ENCODE peak calls at places on chromosomes 13 and 19, in nine cellular contexts. R is lung; A is neural progenitor cell; X is effector memory CD4-positive, alpha-beta T cell; O is tibial nerve; Q is astrocyte; I is body of pancreas; L is fibroblast of lung; N is esophagus squamous epithelium. J is an unnamed sample. For H3K36me3 and H3K4me1, the result is how much of the 10 kb centered on the place peaks cover.

GRCh38 chr19:56595548-56595899 is 422 bp downstream of the ZNF71 start:
- DNase-seq in R (no peak), A (no peak), X (no peak), O (no peak), Q (peak), I (no peak), L (no peak), N (no peak), J (no peak)

GRCh38 chr19:17266026-17266425 is 1.2 kb upstream of the BABAM1 start:
- DNase-seq in R (no peak), A (no peak), X (no peak), O (no peak), Q (no peak), I (no peak), L (no peak), N (no peak), J (no peak)

GRCh38 chr13:95185311-95185710 is 115.9 kb downstream of the ABCC4 start:
- DNase-seq in R (no peak), A (no peak), X (no peak), O (no peak), Q (no peak), I (no peak), L (no peak), N (no peak), J (no peak)

GRCh38 chr19:49746206-49746958 is 16.7 kb downstream of the TSKS start:
- DNase-seq in R (peak), A (peak), X (peak), O (no peak), Q (peak), I (peak), L (peak), N (no peak), J (peak)

GRCh38 chr13:97307882-97308624 is 85.9 kb downstream of the MBNL2 start:
- DNase-seq in R (no peak), A (peak), X (no peak), O (no peak), Q (peak), I (peak), L (peak), N (no peak), J (no peak)

GRCh38 chr13:83839158-83839557 is 43.1 kb downstream of the SLITRK1 start:
- DNase-seq in R (no peak), A (peak), X (no peak), O (no peak), Q (no peak), I (no peak), L (no peak), N (no peak), J (no peak)

GRCh38 chr19:38685666-38686529 is 38.4 kb downstream of the ACTN4 start:
- DNase-seq in R (no peak), A (peak), X (peak), O (no peak), Q (peak), I (peak), L (peak), N (no peak), J (no peak)

GRCh38 chr13:48356750-48357149 is 53.2 kb downstream of the RB1 start:
- DNase-seq in R (no peak), A (no peak), X (no peak), O (no peak), Q (no peak), I (no peak), L (no peak), N (no peak), J (no peak)

GRCh38 chr19:1068111-1069001 is 1.4 kb downstream of the ARHGAP45 start:
- DNase-seq in R (no peak), A (no peak), X (peak), O (peak), Q (no peak), I (peak), L (no peak), N (no peak), J (no peak)

GRCh38 chr13:103277959-103278673 is 211.9 kb upstream of the SLC10A2 start:
- DNase-seq in R (no peak), A (no peak), X (no peak), O (no peak), Q (no peak), I (no peak), L (no peak), N (no peak), J (no peak)

GRCh38 chr19:2171349-2172145 is 7.8 kb downstream of the DOT1L start:
- DNase-seq in R (no peak), A (peak), X (peak), O (no peak), Q (no peak), I (peak), L (peak), N (no peak), J (no peak)

GRCh38 chr13:51599444-51600176 is 15.3 kb downstream of the WDFY2 start:
- DNase-seq in R (no peak), A (no peak), X (no peak), O (no peak), Q (no peak), I (no peak), L (no peak), N (no peak), J (no peak)

GRCh38 chr13:75186384-75186783 is 295.6 kb downstream of the TBC1D4 start:
- DNase-seq in R (no peak), A (no peak), X (no peak), O (no peak), Q (no peak), I (no peak), L (peak), N (no peak), J (no peak)

GRCh38 chr13:110722971-110723370 is 9.5 kb downstream of the ING1 start:
- DNase-seq in R (no peak), A (no peak), X (no peak), O (no peak), Q (no peak), I (no peak), L (no peak), N (no peak), J (no peak)

GRCh38 chr19:54947381-54947780 is at the start of gene NLRP7:
- DNase-seq in R (no peak), A (no peak), X (no peak), O (no peak), Q (no peak), I (no peak), L (no peak), N (no peak), J (no peak)

GRCh38 chr13:104984296-104984818 is 1551.1 kb downstream of the EFNB2 start:
- DNase-seq in R (no peak), A (no peak), X (no peak), O (peak), Q (peak), I (peak), L (peak), N (no peak), J (no peak)

GRCh38 chr19:6963937-6964336 is 57.3 kb downstream of the MBD3L2B start:
- DNase-seq in R (no peak), A (no peak), X (no peak), O (no peak), Q (no peak), I (no peak), L (no peak), N (no peak), J (no peak)

GRCh38 chr19:10724573-10725071 is 6.7 kb downstream of the DNM2 start:
- DNase-seq in R (no peak), A (no peak), X (no peak), O (no peak), Q (no peak), I (no peak), L (no peak), N (no peak), J (no peak)

GRCh38 chr13:34416833-34417425 is 525.1 kb upstream of the NBEA start:
- DNase-seq in R (peak), A (no peak), X (no peak), O (peak), Q (peak), I (peak), L (peak), N (no peak), J (no peak)

GRCh38 chr19:37309834-37310575 is 60.9 kb upstream of the ZNF527 start:
- DNase-seq in R (no peak), A (no peak), X (no peak), O (no peak), Q (no peak), I (no peak), L (no peak), N (no peak), J (no peak)

GRCh38 chr19:37938379-37938778 is 31.4 kb downstream of the SIPA1L3 start:
- DNase-seq in R (no peak), A (no peak), X (no peak), O (no peak), Q (no peak), I (no peak), L (no peak), N (no peak), J (no peak)

GRCh38 chr19:15464394-15465385 is at the start of gene RASAL3:
- DNase-seq in R (no peak), A (no peak), X (peak), O (no peak), Q (no peak), I (no peak), L (no peak), N (no peak), J (no peak)

GRCh38 chr13:109858319-109858718 is 71.9 kb upstream of the IRS2 start:
- DNase-seq in R (peak), A (no peak), X (no peak), O (no peak), Q (no peak), I (no peak), L (no peak), N (no peak), J (no peak)

GRCh38 chr19:56091066-56091490 is 30.0 kb downstream of the ZNF787 start:
- DNase-seq in R (no peak), A (no peak), X (no peak), O (no peak), Q (peak), I (no peak), L (peak), N (no peak), J (no peak)

GRCh38 chr13:36332986-36333385 is 13.2 kb downstream of the SPART start:
- DNase-seq in R (no peak), A (no peak), X (no peak), O (no peak), Q (no peak), I (no peak), L (peak), N (no peak), J (no peak)
- H3K27ac ChIP-seq in R (no peak), A (no peak), X (no peak), O (no peak), Q (peak), I (no peak), L (peak), N (no peak), J (no peak)

GRCh38 chr19:3201072-3201700 is 15.5 kb downstream of the NCLN start:
- DNase-seq in R (no peak), A (no peak), X (no peak), O (no peak), Q (no peak), I (no peak), L (no peak), N (no peak), J (no peak)
- H3K36me3 ChIP-seq in R (under half), A (under half), X (under half), O (under half), Q (under half), I (under half), L (under half), N (under half), J (under half)

GRCh38 chr13:31322702-31323101 is 122.9 kb downstream of the B3GLCT start:
- DNase-seq in R (no peak), A (no peak), X (no peak), O (no peak), Q (no peak), I (no peak), L (no peak), N (no peak), J (no peak)
- H3K4me1 ChIP-seq in R (under half), A (under half), X (under half), O (under half), Q (under half), I (under half), L (under half), N (under half), J (under half)

GRCh38 chr13:43661321-43661720 is 125.5 kb downstream of the ENOX1 start:
- DNase-seq in R (no peak), A (no peak), X (no peak), O (no peak), Q (no peak), I (no peak), L (no peak), N (no peak), J (no peak)

GRCh38 chr13:43664700-43665191 is 122.0 kb downstream of the ENOX1 start:
- DNase-seq in R (no peak), A (peak), X (no peak), O (no peak), Q (peak), I (peak), L (peak), N (no peak), J (no peak)

GRCh38 chr13:43665388-43665787 is 121.4 kb downstream of the ENOX1 start:
- DNase-seq in R (no peak), A (no peak), X (no peak), O (no peak), Q (no peak), I (no peak), L (no peak), N (no peak), J (no peak)

GRCh38 chr13:43662976-43663375 is 123.8 kb downstream of the ENOX1 start:
- DNase-seq in R (no peak), A (peak), X (no peak), O (no peak), Q (no peak), I (no peak), L (peak), N (no peak), J (no peak)

DNA sequence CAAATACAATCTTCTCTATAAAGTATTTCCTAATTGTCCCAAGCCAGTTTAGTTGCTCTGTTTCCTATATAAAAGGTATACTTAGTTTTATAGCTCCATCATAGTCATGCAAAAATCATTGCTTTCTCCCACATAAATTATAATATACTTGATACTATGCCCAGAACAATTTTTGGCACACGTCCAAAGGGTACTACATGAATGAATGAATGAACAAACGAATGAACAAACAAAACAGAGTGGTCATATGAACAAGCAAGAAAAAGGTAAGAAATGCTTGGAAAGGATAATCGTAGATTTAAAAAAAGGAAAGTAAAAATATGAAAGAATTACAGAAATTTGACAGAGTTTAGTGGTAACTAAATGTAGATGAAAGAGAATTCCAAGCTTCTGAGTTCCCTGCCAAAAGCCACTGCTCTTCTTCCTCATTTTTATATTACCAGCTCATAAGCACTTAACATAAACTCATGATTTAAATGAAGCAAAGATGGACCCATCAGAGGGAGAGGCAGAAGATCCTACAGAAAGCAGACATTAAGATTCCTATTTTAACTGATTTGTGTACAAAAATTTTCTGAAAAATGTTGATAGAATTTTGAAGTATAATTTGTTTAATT is 123.2 kb downstream of the ENOX1 start:
- DNase-seq in R (no peak), A (no peak), X (no peak), O (no peak), Q (peak), I (no peak), L (peak), N (no peak), J (no peak)
- H3K27ac ChIP-seq in R (no peak), A (no peak), X (no peak), O (no peak), Q (no peak), I (no peak), L (no peak), N (no peak), J (no peak)

GRCh38 chr19:14391156-14391821 is 10.0 kb downstream of the ADGRE5 start:
- DNase-seq in R (no peak), A (no peak), X (no peak), O (no peak), Q (no peak), I (no peak), L (no peak), N (no peak), J (no peak)

GRCh38 chr19:14398563-14398962 is 17.3 kb downstream of the ADGRE5 start:
- DNase-seq in R (no peak), A (no peak), X (no peak), O (no peak), Q (no peak), I (no peak), L (no peak), N (no peak), J (no peak)

GRCh38 chr19:14393303-14393702 is 12.1 kb downstream of the ADGRE5 start:
- DNase-seq in R (no peak), A (peak), X (no peak), O (no peak), Q (no peak), I (no peak), L (no peak), N (no peak), J (no peak)

GRCh38 chr19:14394167-14394566 is 12.9 kb downstream of the ADGRE5 start:
- DNase-seq in R (no peak), A (no peak), X (no peak), O (no peak), Q (no peak), I (no peak), L (no peak), N (no peak), J (no peak)

GRCh38 chr19:14395710-14396338 is 14.6 kb downstream of the ADGRE5 start:
- DNase-seq in R (no peak), A (no peak), X (no peak), O (no peak), Q (no peak), I (no peak), L (no peak), N (no peak), J (no peak)
- H3K36me3 ChIP-seq in R (under half), A (under half), X (half or more), O (under half), Q (under half), I (under half), L (under half), N (under half), J (under half)

GRCh38 chr13:98888890-98889279 is 89.0 kb downstream of the DOCK9 start:
- DNase-seq in R (no peak), A (no peak), X (no peak), O (no peak), Q (no peak), I (no peak), L (no peak), N (no peak), J (no peak)
- H3K4me1 ChIP-seq in R (under half), A (under half), X (under half), O (under half), Q (under half), I (under half), L (under half), N (under half), J (under half)

GRCh38 chr13:32428581-32429072 is 697 bp upstream of the N4BP2L1 start:
- DNase-seq in R (no peak), A (no peak), X (no peak), O (peak), Q (no peak), I (peak), L (no peak), N (no peak), J (no peak)

GRCh38 chr13:32426981-32427851 is 714 bp downstream of the N4BP2L1 start:
- DNase-seq in R (peak), A (peak), X (peak), O (peak), Q (no peak), I (peak), L (no peak), N (no peak), J (no peak)

GRCh38 chr13:32430018-32430747 is 2.3 kb upstream of the N4BP2L1 start:
- DNase-seq in R (no peak), A (no peak), X (no peak), O (no peak), Q (no peak), I (no peak), L (no peak), N (no peak), J (no peak)

GRCh38 chr13:32427852-32428580 is at the start of gene N4BP2L1:
- DNase-seq in R (peak), A (peak), X (peak), O (peak), Q (no peak), I (peak), L (peak), N (peak), J (no peak)

DNA sequence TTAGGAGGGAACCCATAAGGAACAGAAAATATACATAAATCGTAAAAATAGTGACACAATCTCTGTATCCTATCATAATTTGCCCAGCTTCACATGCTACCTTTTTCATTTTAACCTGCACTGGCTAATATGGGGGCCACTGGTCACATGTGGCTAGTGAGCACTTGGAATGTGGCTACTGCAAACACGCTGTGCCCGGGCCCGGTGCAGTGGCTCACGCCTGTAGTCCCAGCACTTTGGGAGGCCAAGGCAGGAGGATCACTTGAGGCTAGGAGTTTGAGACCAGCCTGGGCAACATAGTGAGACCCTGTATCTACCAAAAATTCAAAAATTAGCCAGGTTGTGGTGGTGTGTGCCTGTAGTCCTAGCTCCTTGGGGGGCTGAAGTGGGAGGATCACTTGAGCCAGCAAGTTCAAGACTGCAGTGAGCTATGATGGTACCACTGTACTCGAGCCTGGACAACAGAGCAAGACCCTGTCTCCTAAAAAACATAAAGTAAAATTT is 1.5 kb upstream of the N4BP2L1 start:
- DNase-seq in R (no peak), A (no peak), X (no peak), O (no peak), Q (no peak), I (no peak), L (no peak), N (no peak), J (no peak)
- H3K27ac ChIP-seq in R (no peak), A (no peak), X (no peak), O (no peak), Q (no peak), I (peak), L (no peak), N (no peak), J (no peak)

J was measured in iPS DF 6.9.